ENCODE peak calls at places on chromosome 1, in five cellular contexts. P is brain microvascular endothelial cell; B is cardiac muscle cell; M is CD8-positive, alpha-beta T cell; L is effector memory CD4-positive, alpha-beta T cell. O is an unnamed sample.

GRCh38 chr1:221611930-221612777 is 129.7 kb downstream of the DUSP10 start:
- DNase-seq in B (no peak), M (no peak), P (peak), L (no peak), O (peak)

GRCh38 chr1:53819387-53819786 is 18.7 kb downstream of the NDC1 start:
- DNase-seq in B (no peak), M (no peak), P (no peak), L (no peak), O (no peak)

GRCh38 chr1:192485692-192486436 is 89.7 kb upstream of the RGS1 start:
- DNase-seq in B (no peak), L (no peak), P (peak), M (no peak), O (peak)

GRCh38 chr1:206785366-206785765 is 13.1 kb upstream of the IL10 start:
- DNase-seq in L (no peak), P (no peak), M (no peak), B (no peak), O (no peak)

GRCh38 chr1:241323510-241323909 is 33.5 kb downstream of the RGS7 start:
- DNase-seq in P (peak), M (no peak), B (peak), L (no peak), O (no peak)

GRCh38 chr1:200296091-200296661 is 113.7 kb downstream of the ZNF281 start:
- DNase-seq in L (no peak), B (no peak), M (no peak), P (no peak), O (no peak)

GRCh38 chr1:99328171-99328570 is 63.9 kb downstream of the PLPPR4 start:
- DNase-seq in B (no peak), L (no peak), M (no peak), P (no peak), O (no peak)

GRCh38 chr1:179807691-179808485 is 64.8 kb downstream of the FAM163A start:
- DNase-seq in B (no peak), L (no peak), P (peak), M (no peak), O (no peak)

GRCh38 chr1:2646837-2647236 is 14.0 kb upstream of the MMEL1 start:
- DNase-seq in M (no peak), P (no peak), L (no peak), B (no peak), O (no peak)

GRCh38 chr1:235402457-235403200 is 35.4 kb downstream of the TBCE start:
- DNase-seq in B (no peak), L (no peak), P (no peak), M (no peak), O (no peak)

GRCh38 chr1:160115545-160116276 is at the start of gene ATP1A2:
- DNase-seq in L (no peak), B (peak), M (no peak), P (no peak), O (no peak)

GRCh38 chr1:80533775-80534314 is 1266.9 kb upstream of the ADGRL2 start:
- DNase-seq in P (no peak), M (no peak), L (no peak), B (no peak), O (no peak)

GRCh38 chr1:228288536-228289238 is 80.8 kb downstream of the OBSCN start:
- DNase-seq in L (no peak), B (no peak), M (no peak), P (no peak), O (no peak)

GRCh38 chr1:8962812-8963669 is 17.4 kb downstream of the CA6 start:
- DNase-seq in M (peak), B (peak), L (no peak), P (no peak), O (peak)

GRCh38 chr1:200154069-200154767 is 126.7 kb downstream of the NR5A2 start:
- DNase-seq in M (peak), B (no peak), L (peak), P (no peak), O (no peak)

GRCh38 chr1:151340870-151341754 is 5.9 kb downstream of the RFX5 start:
- DNase-seq in M (peak), P (peak), L (peak), B (peak), O (peak)

GRCh38 chr1:167502719-167503452 is 15.4 kb downstream of the CD247 start:
- DNase-seq in B (no peak), P (no peak), L (no peak), M (no peak), O (no peak)

GRCh38 chr1:114033219-114033706 is 54.0 kb downstream of the OLFML3 start:
- DNase-seq in B (peak), P (no peak), M (no peak), L (no peak), O (no peak)

GRCh38 chr1:217881131-217881543 is 250.0 kb downstream of the SPATA17 start:
- DNase-seq in L (no peak), B (no peak), P (no peak), M (no peak), O (no peak)

GRCh38 chr1:30318413-30318812 is 405.0 kb downstream of the MATN1 start:
- DNase-seq in B (no peak), L (no peak), P (no peak), M (no peak), O (no peak)

GRCh38 chr1:58763214-58763613 is 20.6 kb downstream of the JUN start:
- DNase-seq in L (no peak), M (no peak), P (peak), B (no peak), O (no peak)

GRCh38 chr1:159054427-159054826 is 22.1 kb downstream of the AIM2 start:
- DNase-seq in B (no peak), P (no peak), M (no peak), L (no peak), O (no peak)

GRCh38 chr1:118479351-118479750 is 294.3 kb upstream of the SPAG17 start:
- DNase-seq in M (no peak), L (no peak), B (no peak), P (no peak), O (no peak)

GRCh38 chr1:8211620-8212442 is 106.1 kb upstream of the SLC45A1 start:
- DNase-seq in M (no peak), P (peak), B (no peak), L (no peak), O (peak)

GRCh38 chr1:228299901-228300300 is 92.1 kb downstream of the OBSCN start:
- DNase-seq in P (no peak), L (no peak), B (no peak), M (no peak), O (no peak)

GRCh38 chr1:53094533-53094919 is 32.5 kb downstream of the PODN start:
- DNase-seq in P (no peak), L (no peak), B (no peak), M (no peak), O (no peak)

GRCh38 chr1:49016030-49016991 is 239.6 kb upstream of the BEND5 start:
- DNase-seq in B (no peak), P (no peak), M (no peak), L (no peak), O (no peak)

GRCh38 chr1:163275222-163275621 is 46.5 kb upstream of the NUF2 start:
- DNase-seq in M (no peak), L (no peak), B (no peak), P (no peak), O (no peak)

GRCh38 chr1:32406629-32407111 is 12.4 kb upstream of the BSDC1 start:
- DNase-seq in B (no peak), P (no peak), M (no peak), L (no peak), O (no peak)

GRCh38 chr1:24968941-24969585 is 39.0 kb upstream of the RUNX3 start:
- DNase-seq in L (no peak), P (no peak), B (no peak), M (no peak), O (no peak)

GRCh38 chr1:191022856-191023255 is 545.2 kb upstream of the BRINP3 start:
- DNase-seq in M (no peak), B (no peak), P (peak), L (no peak), O (no peak)

GRCh38 chr1:215198021-215198420 is 115.5 kb downstream of the KCNK2 start:
- DNase-seq in B (no peak), P (no peak), L (no peak), M (no peak), O (no peak)

GRCh38 chr1:180641662-180642061 is 9.8 kb downstream of the XPR1 start:
- DNase-seq in L (no peak), M (no peak), P (no peak), B (no peak), O (no peak)

GRCh38 chr1:20470174-20470573 is 15.8 kb downstream of the CAMK2N1 start:
- DNase-seq in B (no peak), L (no peak), P (no peak), M (no peak), O (no peak)

DNA sequence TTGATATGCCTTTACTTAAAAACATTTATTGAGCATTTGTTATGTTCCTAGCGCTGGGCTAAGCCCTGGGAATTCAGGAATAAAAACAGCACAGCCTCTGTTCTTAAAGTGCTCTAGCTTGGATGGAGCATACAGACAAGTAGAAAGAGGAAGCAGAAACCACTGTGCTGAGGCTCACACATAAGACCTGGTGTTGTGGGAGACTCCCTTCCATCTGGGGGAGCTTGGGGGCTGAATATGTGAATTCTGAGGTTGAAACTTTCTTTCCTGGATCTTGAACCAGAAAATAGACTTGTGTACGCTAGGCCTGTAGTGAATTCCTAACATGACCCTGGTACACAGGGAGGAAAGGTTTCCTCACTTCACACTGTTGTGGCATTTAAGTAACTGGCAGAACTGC is 209.9 kb downstream of the ZNF326 start:
- DNase-seq in B (no peak), P (no peak), M (no peak), L (no peak), O (no peak)
- H3K4me3 ChIP-seq in B (no peak), P (no peak), M (no peak), L (no peak), O (no peak)

GRCh38 chr1:17118706-17119075 is 560 bp downstream of the PADI2 start:
- DNase-seq in P (no peak), M (no peak), L (no peak), B (peak), O (no peak)

GRCh38 chr1:17116643-17117042 is 2.6 kb downstream of the PADI2 start:
- DNase-seq in M (no peak), L (no peak), B (no peak), P (no peak), O (no peak)

GRCh38 chr1:17119076-17119743 is at the start of gene PADI2:
- DNase-seq in M (peak), B (peak), L (peak), P (peak), O (no peak)

GRCh38 chr1:17117451-17118265 is 1.6 kb downstream of the PADI2 start:
- DNase-seq in L (no peak), P (no peak), B (no peak), M (no peak), O (no peak)

GRCh38 chr1:17118268-17118667 is 983 bp downstream of the PADI2 start:
- DNase-seq in P (no peak), B (no peak), L (no peak), M (no peak), O (no peak)
- H3K4me3 ChIP-seq in P (no peak), B (no peak), L (no peak), M (no peak), O (peak)

GRCh38 chr1:43956234-43956633 is 9.5 kb downstream of the IPO13 start:
- DNase-seq in M (no peak), L (no peak), P (no peak), B (no peak), O (no peak)
- H3K4me3 ChIP-seq in M (no peak), L (no peak), P (no peak), B (no peak), O (no peak)

GRCh38 chr1:202011994-202012393 is 1.6 kb downstream of the ELF3 start:
- DNase-seq in P (no peak), M (no peak), B (no peak), L (no peak), O (no peak)

GRCh38 chr1:202012544-202013478 is 2.4 kb downstream of the ELF3 start:
- DNase-seq in L (no peak), M (no peak), B (no peak), P (no peak), O (no peak)

GRCh38 chr1:202014060-202014459 is 3.7 kb downstream of the ELF3 start:
- DNase-seq in M (no peak), B (no peak), P (no peak), L (no peak), O (no peak)

GRCh38 chr1:202014915-202015676 is 4.7 kb downstream of the ELF3 start:
- DNase-seq in B (no peak), L (no peak), P (no peak), M (no peak), O (no peak)

GRCh38 chr1:202013601-202014000 is 3.2 kb downstream of the ELF3 start:
- DNase-seq in B (no peak), P (no peak), L (no peak), M (no peak), O (no peak)
- H3K4me3 ChIP-seq in B (no peak), P (no peak), L (no peak), M (no peak), O (no peak)

GRCh38 chr1:202643397-202644218 is 66.6 kb downstream of the SYT2 start:
- DNase-seq in P (no peak), L (no peak), B (peak), M (no peak), O (no peak)
- H3K4me3 ChIP-seq in P (no peak), L (peak), B (peak), M (no peak), O (no peak)

DNA sequence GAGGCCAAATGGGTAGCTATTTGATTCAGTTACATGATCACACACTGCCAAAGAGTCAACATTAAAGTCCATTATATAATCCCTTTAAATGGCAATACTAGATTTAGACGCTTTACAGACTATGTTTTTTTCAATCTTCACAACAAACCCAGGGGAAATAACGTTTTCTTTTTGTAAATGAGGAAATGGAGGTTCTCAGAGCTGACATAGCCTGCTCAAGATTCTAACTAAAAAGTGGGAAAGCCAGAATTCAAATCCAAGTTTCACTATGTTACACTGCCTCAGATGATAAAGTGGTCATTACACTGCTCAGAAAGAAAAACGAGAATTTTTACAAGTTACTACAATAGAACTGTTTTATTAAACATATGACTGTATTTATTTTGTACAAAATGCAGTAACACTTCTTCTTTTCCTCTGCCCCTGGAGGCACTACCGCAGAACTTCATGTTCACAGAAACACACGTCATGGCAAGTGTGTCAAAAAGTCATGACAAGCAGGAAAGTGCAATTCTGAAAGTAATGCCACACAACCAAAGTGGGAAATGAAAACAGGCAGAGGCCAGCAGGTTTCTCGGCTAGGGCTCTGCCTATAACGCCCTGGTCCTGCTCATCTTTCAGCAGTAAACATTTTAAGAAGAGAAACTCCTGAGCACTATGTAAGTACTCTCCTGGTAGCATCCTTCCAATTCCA is 19.0 kb downstream of the THEMIS2 start:
- DNase-seq in P (no peak), B (no peak), L (no peak), M (peak), O (no peak)
- H3K4me3 ChIP-seq in P (no peak), B (no peak), L (no peak), M (no peak), O (no peak)

GRCh38 chr1:69569983-69570755 is 2.4 kb downstream of the LRRC7 start:
- DNase-seq in P (peak), B (peak), L (no peak), M (no peak), O (no peak)

GRCh38 chr1:69572921-69573320 is 5.2 kb downstream of the LRRC7 start:
- DNase-seq in M (no peak), B (no peak), L (no peak), P (no peak), O (no peak)

GRCh38 chr1:69567847-69568434 is at the start of gene LRRC7:
- DNase-seq in L (no peak), B (peak), P (no peak), M (no peak), O (no peak)

GRCh38 chr1:69568435-69569280 is 936 bp downstream of the LRRC7 start:
- DNase-seq in L (no peak), B (peak), P (no peak), M (no peak), O (no peak)

DNA sequence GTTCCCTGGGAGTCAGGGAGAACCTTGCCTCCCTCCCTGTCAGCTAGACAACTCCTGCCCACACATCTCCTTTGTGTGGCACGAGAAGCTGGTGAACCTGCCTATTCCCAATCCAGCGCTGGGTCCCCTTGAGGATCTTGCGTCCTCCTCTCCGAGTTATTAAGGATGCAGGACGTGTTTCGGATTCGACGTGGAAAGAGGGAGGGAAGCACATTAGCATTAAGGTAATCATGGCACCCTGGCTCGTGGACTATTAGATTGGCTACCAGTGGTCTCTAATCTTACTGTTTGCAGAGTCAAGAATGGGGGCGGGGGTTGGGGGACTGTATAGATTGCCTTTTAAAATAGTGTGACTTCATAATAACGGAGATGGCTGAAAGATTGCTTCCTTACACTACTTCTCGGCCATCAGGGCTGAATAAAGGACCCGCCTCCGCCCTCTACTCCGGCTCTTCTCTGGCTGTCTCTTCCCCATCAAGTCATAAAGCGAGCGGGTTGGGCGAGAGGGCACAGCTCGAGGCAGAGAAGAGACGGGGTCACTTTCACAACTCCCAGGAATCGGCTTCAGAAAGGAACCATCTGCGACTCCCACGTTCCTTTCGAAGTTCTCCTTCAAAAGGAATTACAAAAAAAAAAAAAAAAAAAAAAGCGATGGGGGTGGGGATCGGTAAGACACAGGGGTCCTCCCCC is 1.7 kb downstream of the LRRC7 start:
- DNase-seq in L (no peak), B (peak), M (no peak), P (no peak), O (no peak)
- H3K4me3 ChIP-seq in L (no peak), B (peak), M (no peak), P (peak), O (peak)

GRCh38 chr1:236823559-236823958 is 28.5 kb downstream of the MTR start:
- DNase-seq in P (no peak), M (no peak), B (no peak), L (no peak), O (no peak)
- H3K4me3 ChIP-seq in P (no peak), M (no peak), B (no peak), L (no peak), O (no peak)

GRCh38 chr1:44723064-44723463 is 7.9 kb downstream of the RNU5D-1 start:
- DNase-seq in M (no peak), P (no peak), L (no peak), B (no peak), O (no peak)

GRCh38 chr1:44725309-44725698 is 5.7 kb downstream of the RNU5D-1 start:
- DNase-seq in L (no peak), B (no peak), P (no peak), M (no peak), O (no peak)

GRCh38 chr1:44723496-44724407 is 7.2 kb downstream of the RNU5D-1 start:
- DNase-seq in L (no peak), M (no peak), P (no peak), B (no peak), O (no peak)

GRCh38 chr1:44721521-44722361 is 9.2 kb downstream of the RNU5D-1 start:
- DNase-seq in M (peak), B (peak), L (peak), P (peak), O (no peak)

DNA sequence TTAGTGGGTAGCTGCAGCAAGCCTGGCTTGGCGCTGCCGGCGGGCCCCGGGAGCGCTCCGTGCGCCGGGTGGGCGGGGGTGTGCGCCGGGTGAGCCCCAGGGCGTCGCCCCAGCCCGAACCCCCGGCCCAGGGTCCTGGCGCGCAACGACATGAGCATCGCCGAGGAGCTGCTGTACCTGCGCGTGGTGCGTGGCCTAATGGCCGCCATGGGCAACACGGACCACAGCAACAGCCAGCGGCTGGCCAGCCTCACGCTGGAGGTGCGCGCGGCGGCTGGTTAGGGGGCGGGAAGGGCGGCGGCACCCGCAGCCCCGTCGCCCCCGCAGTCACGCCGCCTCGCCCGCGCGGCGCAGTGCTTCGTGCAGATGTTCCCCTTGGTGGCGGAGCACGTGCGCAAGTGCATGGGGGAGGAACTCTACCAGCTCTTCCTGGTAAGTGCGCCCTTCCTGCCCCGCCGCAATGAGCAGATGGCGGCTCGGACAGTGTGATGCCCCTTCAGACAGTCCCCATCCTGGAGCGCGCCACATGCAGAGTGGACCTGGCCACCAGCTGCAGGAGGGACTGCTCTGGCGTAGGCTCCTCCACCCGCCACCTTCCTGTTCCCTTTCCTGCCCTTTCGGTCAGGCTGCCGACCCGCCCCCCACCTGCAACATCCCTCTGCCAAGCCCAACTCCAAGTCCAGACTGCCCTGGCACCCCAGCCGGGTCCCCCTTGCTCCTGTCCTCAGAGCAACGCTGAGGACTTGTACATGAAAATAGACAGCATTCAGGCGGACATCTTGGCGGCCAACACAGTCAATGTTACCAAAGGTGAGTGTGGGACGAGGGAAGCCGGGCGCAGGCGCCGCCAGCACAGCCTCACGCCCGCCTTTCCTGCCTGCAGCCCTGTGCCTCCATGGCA is 6.3 kb downstream of the RNU5D-1 start:
- DNase-seq in B (no peak), M (no peak), P (no peak), L (no peak), O (no peak)
- H3K4me3 ChIP-seq in B (no peak), M (peak), P (no peak), L (no peak), O (no peak)

O was measured in tibial nerve.